ENCODE peak calls at places on chromosomes 12 and 14, in six cellular contexts. One of them, this sample, is unnamed.

GRCh38 chr12:103697912-103698751 is 111.1 kb downstream of the STAB2 start:
- DNase-seq in HCT116: no peak
- DNase-seq in A549: no peak
- DNase-seq in HepG2: no peak
- DNase-seq in HL-60: peak; percentile 33
- DNase-seq in Panc1: no peak
- DNase-seq in this sample: no peak

GRCh38 chr14:99460793-99461192 is 19.9 kb downstream of the SETD3 start:
- DNase-seq in HCT116: no peak
- DNase-seq in A549: no peak
- DNase-seq in HepG2: no peak
- DNase-seq in HL-60: no peak
- DNase-seq in Panc1: no peak
- DNase-seq in this sample: no peak

GRCh38 chr12:70692681-70693288 is 55.6 kb upstream of the PTPRB start:
- DNase-seq in HCT116: peak; percentile 6
- DNase-seq in A549: peak; percentile 17
- DNase-seq in HepG2: no peak
- DNase-seq in HL-60: no peak
- DNase-seq in Panc1: no peak
- DNase-seq in this sample: peak; percentile 16

GRCh38 chr12:98379106-98379505 is 136.3 kb upstream of the TMPO start:
- DNase-seq in HCT116: no peak
- DNase-seq in A549: no peak
- DNase-seq in HepG2: no peak
- DNase-seq in HL-60: no peak
- DNase-seq in Panc1: no peak
- DNase-seq in this sample: no peak

GRCh38 chr12:63206908-63207307 is 55.9 kb upstream of the AVPR1A start:
- DNase-seq in HCT116: no peak
- DNase-seq in A549: no peak
- DNase-seq in HepG2: no peak
- DNase-seq in HL-60: no peak
- DNase-seq in Panc1: no peak
- DNase-seq in this sample: no peak

GRCh38 chr12:123946152-123946515 is 26.5 kb downstream of the CCDC92 start:
- DNase-seq in HCT116: no peak
- DNase-seq in A549: no peak
- DNase-seq in HepG2: no peak
- DNase-seq in HL-60: no peak
- DNase-seq in Panc1: no peak
- DNase-seq in this sample: no peak

GRCh38 chr12:53719649-53720048 is 7.6 kb downstream of the CALCOCO1 start:
- DNase-seq in HCT116: no peak
- DNase-seq in A549: no peak
- DNase-seq in HepG2: no peak
- DNase-seq in HL-60: no peak
- DNase-seq in Panc1: no peak
- DNase-seq in this sample: no peak

GRCh38 chr12:49397000-49397399 is 29.7 kb downstream of the SPATS2 start:
- DNase-seq in HCT116: no peak
- DNase-seq in A549: no peak
- DNase-seq in HepG2: no peak
- DNase-seq in HL-60: no peak
- DNase-seq in Panc1: no peak
- DNase-seq in this sample: no peak

GRCh38 chr12:79873223-79873622 is 61.7 kb downstream of the PPP1R12A start:
- DNase-seq in HCT116: no peak
- DNase-seq in A549: no peak
- DNase-seq in HepG2: no peak
- DNase-seq in HL-60: no peak
- DNase-seq in Panc1: no peak
- DNase-seq in this sample: no peak

GRCh38 chr14:92121207-92121669 is 268 bp downstream of the NDUFB1 start:
- DNase-seq in HCT116: no peak
- DNase-seq in A549: no peak
- DNase-seq in HepG2: peak; percentile 4
- DNase-seq in HL-60: peak; percentile 15
- DNase-seq in Panc1: no peak
- DNase-seq in this sample: no peak

GRCh38 chr14:104378636-104379225 is 200.8 kb upstream of the C14orf180 start:
- DNase-seq in HCT116: no peak
- DNase-seq in A549: no peak
- DNase-seq in HepG2: no peak
- DNase-seq in HL-60: no peak
- DNase-seq in Panc1: no peak
- DNase-seq in this sample: no peak

GRCh38 chr14:33985242-33985641 is 34.4 kb upstream of the EGLN3 start:
- DNase-seq in HCT116: peak; percentile 18
- DNase-seq in A549: no peak
- DNase-seq in HepG2: no peak
- DNase-seq in HL-60: no peak
- DNase-seq in Panc1: no peak
- DNase-seq in this sample: no peak

GRCh38 chr12:12070674-12071661 is at the start of gene BCL2L14:
- DNase-seq in HCT116: no peak
- DNase-seq in A549: no peak
- DNase-seq in HepG2: peak; percentile 59
- DNase-seq in HL-60: no peak
- DNase-seq in Panc1: no peak
- DNase-seq in this sample: no peak

GRCh38 chr12:52319097-52319496 is 2.1 kb downstream of the KRT83 start:
- DNase-seq in HCT116: no peak
- DNase-seq in A549: no peak
- DNase-seq in HepG2: no peak
- DNase-seq in HL-60: no peak
- DNase-seq in Panc1: no peak
- DNase-seq in this sample: no peak

GRCh38 chr14:57009585-57010515 is 199.6 kb upstream of the OTX2 start:
- DNase-seq in HCT116: no peak
- DNase-seq in A549: no peak
- DNase-seq in HepG2: no peak
- DNase-seq in HL-60: no peak
- DNase-seq in Panc1: no peak
- DNase-seq in this sample: peak; percentile 37

GRCh38 chr14:105547741-105548169 is 21.4 kb downstream of the TMEM121 start:
- DNase-seq in HCT116: no peak
- DNase-seq in A549: no peak
- DNase-seq in HepG2: no peak
- DNase-seq in HL-60: no peak
- DNase-seq in Panc1: no peak
- DNase-seq in this sample: no peak

GRCh38 chr12:9064815-9065606 is 50.7 kb downstream of the A2M start:
- DNase-seq in HCT116: peak; percentile 71
- DNase-seq in A549: peak; percentile 60
- DNase-seq in HepG2: peak; percentile 77
- DNase-seq in HL-60: no peak
- DNase-seq in Panc1: no peak
- DNase-seq in this sample: peak; percentile 59

GRCh38 chr12:115070313-115070712 is 386.3 kb upstream of the TBX3 start:
- DNase-seq in HCT116: no peak
- DNase-seq in A549: no peak
- DNase-seq in HepG2: no peak
- DNase-seq in HL-60: no peak
- DNase-seq in Panc1: no peak
- DNase-seq in this sample: no peak

GRCh38 chr12:44654641-44655625 is 221.2 kb downstream of the NELL2 start:
- DNase-seq in HCT116: no peak
- DNase-seq in A549: no peak
- DNase-seq in HepG2: no peak
- DNase-seq in HL-60: no peak
- DNase-seq in Panc1: no peak
- DNase-seq in this sample: peak; percentile 11

DNA sequence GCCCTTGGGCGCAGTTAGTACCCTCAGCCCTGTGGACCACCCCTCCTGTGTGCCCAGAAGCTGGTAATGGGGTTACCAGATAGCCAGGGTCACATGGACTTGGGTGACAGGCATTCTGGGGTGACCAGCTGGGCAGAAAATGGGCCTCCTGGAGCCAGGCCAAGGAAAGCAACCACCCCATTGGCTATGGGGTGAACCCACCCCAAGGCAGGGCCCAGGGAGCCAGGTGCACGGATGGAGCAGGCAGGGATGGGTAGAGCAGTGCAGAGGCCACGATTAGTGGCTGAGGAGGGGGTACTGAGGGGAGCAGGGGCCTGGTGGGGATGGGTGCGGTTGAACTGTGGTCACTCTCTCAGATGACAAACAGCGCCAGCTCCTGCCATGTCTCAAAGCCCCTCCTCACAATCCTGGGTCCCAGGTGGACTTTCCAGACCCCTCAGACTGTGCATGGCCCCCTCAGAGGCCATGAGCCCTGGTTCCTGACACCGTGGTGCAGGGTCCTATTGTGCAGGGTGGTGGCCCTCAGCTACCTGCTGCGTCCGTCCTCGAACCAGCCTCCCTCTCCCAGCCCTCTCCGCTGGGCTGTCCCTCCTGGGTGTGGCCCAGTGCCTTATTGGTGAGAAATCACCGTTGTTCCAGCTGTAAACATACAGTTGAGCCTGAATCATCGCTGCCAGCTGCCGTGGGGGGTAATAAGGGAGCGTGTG is 23.4 kb upstream of the BEGAIN start:
- DNase-seq in HCT116: no peak
- DNase-seq in A549: peak; percentile 52
- DNase-seq in HepG2: no peak
- DNase-seq in HL-60: no peak
- DNase-seq in Panc1: peak; percentile 10
- DNase-seq in this sample: peak; percentile 40
- TF ChIP-seq REST in HCT116: no peak
- TF ChIP-seq REST in A549: no peak
- TF ChIP-seq REST in HepG2: no peak
- TF ChIP-seq REST in HL-60: no peak
- TF ChIP-seq REST in Panc1: no peak
- TF ChIP-seq REST in this sample: no peak

GRCh38 chr14:86714575-86714974 is 1184.6 kb downstream of the FLRT2 start:
- DNase-seq in HCT116: no peak
- DNase-seq in A549: no peak
- DNase-seq in HepG2: no peak
- DNase-seq in HL-60: no peak
- DNase-seq in Panc1: no peak
- DNase-seq in this sample: no peak
- H3K4me3 ChIP-seq in HCT116: no peak overlapping the region
- H3K4me3 ChIP-seq in A549: no peak overlapping the region
- H3K4me3 ChIP-seq in HepG2: no peak overlapping the region
- H3K4me3 ChIP-seq in HL-60: no peak overlapping the region
- H3K4me3 ChIP-seq in Panc1: no peak overlapping the region
- H3K4me3 ChIP-seq in this sample: no peak overlapping the region

DNA sequence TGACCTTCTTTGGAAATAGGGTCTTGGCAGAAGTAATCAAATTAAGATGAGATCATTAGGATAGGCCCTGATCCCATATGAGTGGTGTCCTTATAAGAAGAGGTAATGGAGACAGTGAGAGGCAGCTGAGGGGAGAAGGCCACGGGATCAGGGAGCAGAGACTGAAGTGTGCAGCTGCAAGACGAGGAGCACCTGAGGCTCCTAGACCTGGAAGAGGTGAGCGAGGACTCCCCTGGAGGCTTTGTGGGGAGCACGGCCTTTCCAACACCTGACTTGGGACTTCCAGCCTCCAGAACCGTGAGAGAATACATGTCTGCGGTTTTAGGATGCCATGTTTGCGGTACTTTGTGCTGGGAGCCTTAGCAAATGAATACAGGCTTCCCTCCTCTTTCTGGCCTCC is 37.5 kb downstream of the LRTM2 start:
- DNase-seq in HCT116: no peak
- DNase-seq in A549: no peak
- DNase-seq in HepG2: no peak
- DNase-seq in HL-60: no peak
- DNase-seq in Panc1: no peak
- DNase-seq in this sample: no peak
- TF ChIP-seq REST in HCT116: no peak
- TF ChIP-seq REST in A549: no peak
- TF ChIP-seq REST in HepG2: no peak
- TF ChIP-seq REST in HL-60: no peak
- TF ChIP-seq REST in Panc1: no peak
- TF ChIP-seq REST in this sample: no peak

DNA sequence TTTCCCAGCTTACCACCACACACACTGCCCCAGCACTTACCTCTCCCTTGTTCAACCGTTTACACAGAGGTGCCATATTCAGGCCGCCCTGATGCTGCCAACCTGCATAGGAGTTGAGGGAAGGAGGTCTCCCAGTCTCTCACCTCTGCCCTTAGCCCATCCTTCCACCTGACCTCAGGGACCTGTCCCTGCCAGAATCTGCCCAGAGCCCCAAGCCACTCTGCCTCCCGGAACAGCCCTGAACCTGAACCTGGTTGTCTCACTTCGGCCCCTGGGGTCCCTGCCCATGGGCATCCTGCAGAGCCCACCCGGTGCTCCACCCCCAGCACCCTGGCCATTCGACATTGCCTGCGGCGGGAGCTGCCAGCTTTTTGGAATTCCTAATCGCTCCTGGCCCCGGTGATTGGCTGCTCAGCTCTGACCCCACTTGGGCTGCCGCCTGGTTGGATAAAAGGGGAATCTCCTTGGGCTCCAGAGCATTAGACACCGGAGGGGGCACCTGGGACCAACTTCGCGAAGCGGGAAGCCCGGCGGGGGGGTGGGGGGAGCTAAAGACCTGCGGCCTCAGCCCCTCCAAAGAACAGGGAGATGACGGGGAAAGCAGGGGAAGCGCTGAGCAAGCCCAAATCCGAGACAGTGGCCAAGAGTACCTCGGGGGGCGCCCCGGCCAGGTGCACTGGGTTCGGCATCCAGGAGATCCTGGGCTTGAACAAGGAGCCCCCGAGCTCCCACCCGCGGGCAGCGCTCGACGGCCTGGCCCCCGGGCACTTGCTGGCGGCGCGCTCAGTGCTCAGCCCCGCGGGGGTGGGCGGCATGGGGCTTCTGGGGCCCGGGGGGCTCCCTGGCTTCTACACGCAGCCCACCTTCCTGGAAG is at the start of gene VSX2:
- DNase-seq in HCT116: no peak
- DNase-seq in A549: no peak
- DNase-seq in HepG2: no peak
- DNase-seq in HL-60: no peak
- DNase-seq in Panc1: no peak
- DNase-seq in this sample: no peak
- H3K4me3 ChIP-seq in HCT116: no peak within 1 kb of the TSS
- H3K4me3 ChIP-seq in A549: no peak within 1 kb of the TSS
- H3K4me3 ChIP-seq in HepG2: no peak within 1 kb of the TSS
- H3K4me3 ChIP-seq in HL-60: no peak within 1 kb of the TSS
- H3K4me3 ChIP-seq in Panc1: no peak within 1 kb of the TSS
- H3K4me3 ChIP-seq in this sample: no peak within 1 kb of the TSS

DNA sequence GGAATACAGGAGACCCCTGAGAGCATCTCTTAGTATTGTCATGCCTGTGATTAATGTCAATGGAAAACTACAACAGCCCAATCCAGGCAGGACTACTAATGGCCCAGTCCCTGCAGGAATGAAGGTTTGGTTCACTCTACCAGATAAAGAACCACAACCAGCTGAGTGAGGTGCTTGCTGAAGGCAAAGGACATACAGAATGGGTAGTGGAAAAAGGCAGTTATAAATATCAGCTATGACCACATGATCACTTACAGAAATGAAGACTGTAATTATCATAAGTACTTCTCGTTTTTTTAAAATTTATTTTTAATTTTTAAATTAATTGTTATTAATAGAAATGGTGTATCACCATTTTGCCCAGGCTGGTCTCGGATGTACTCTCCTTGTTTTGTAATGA is 17.2 kb upstream of the LPCAT3 start:
- DNase-seq in HCT116: no peak
- DNase-seq in A549: no peak
- DNase-seq in HepG2: no peak
- DNase-seq in HL-60: no peak
- DNase-seq in Panc1: no peak
- DNase-seq in this sample: no peak
- TF ChIP-seq REST in HCT116: no peak
- TF ChIP-seq REST in A549: no peak
- TF ChIP-seq REST in HepG2: no peak
- TF ChIP-seq REST in HL-60: no peak
- TF ChIP-seq REST in Panc1: no peak
- TF ChIP-seq REST in this sample: no peak